ENCODE peak calls at places on chromosomes 13 and 19, in five cellular contexts. U, B, V, N and M are unnamed samples.

GRCh38 chr19:40443930-40444180 is 280 bp downstream of the SERTAD3 start:
- DNase-seq in V (no peak), N (no peak), B (no peak), U (no peak), M (no peak)

GRCh38 chr19:7657047-7657779 is 11.6 kb upstream of the RETN start:
- DNase-seq in B (no peak), V (no peak), N (no peak), U (no peak), M (no peak)

GRCh38 chr13:82717249-82717648 is 1165.0 kb downstream of the SLITRK1 start:
- DNase-seq in U (no peak), V (no peak), N (no peak), B (no peak), M (no peak)

GRCh38 chr19:58328999-58329398 is 2.2 kb downstream of the ZSCAN22 start:
- DNase-seq in B (no peak), V (peak), U (no peak), N (peak), M (peak)

GRCh38 chr19:13906525-13906904 is 514 bp downstream of the CC2D1A start:
- DNase-seq in N (no peak), U (no peak), B (no peak), V (no peak), M (no peak)

GRCh38 chr13:98174995-98175394 is 2.1 kb downstream of the RNF113B start:
- DNase-seq in V (no peak), N (peak), U (no peak), B (no peak), M (no peak)

GRCh38 chr13:29583073-29583785 is 12.3 kb downstream of the SLC7A1 start:
- DNase-seq in B (no peak), U (no peak), V (no peak), N (no peak), M (no peak)

GRCh38 chr19:55379161-55379560 is 2.5 kb downstream of the TMEM190 start:
- DNase-seq in N (no peak), V (no peak), B (no peak), U (peak), M (no peak)

GRCh38 chr13:43776680-43777079 is 10.1 kb downstream of the ENOX1 start:
- DNase-seq in N (peak), U (no peak), B (no peak), V (no peak), M (no peak)

GRCh38 chr13:91778123-91778522 is 379.7 kb downstream of the GPC5 start:
- DNase-seq in U (no peak), N (no peak), B (no peak), V (no peak), M (no peak)

GRCh38 chr19:29503140-29503758 is 22.5 kb upstream of the VSTM2B start:
- DNase-seq in U (no peak), V (no peak), N (no peak), B (no peak), M (no peak)

GRCh38 chr13:97843201-97843600 is 110.3 kb upstream of the IPO5 start:
- DNase-seq in V (no peak), N (no peak), B (no peak), U (no peak), M (no peak)

GRCh38 chr13:42990991-42991891 is 800 bp downstream of the EPSTI1 start:
- DNase-seq in V (no peak), U (no peak), N (no peak), B (no peak), M (no peak)

GRCh38 chr13:112849500-112849899 is 119.5 kb upstream of the MCF2L start:
- DNase-seq in V (peak), N (peak), B (no peak), U (no peak), M (peak)

GRCh38 chr13:24185591-24186232 is 25.2 kb downstream of the SPATA13 start:
- DNase-seq in N (no peak), V (no peak), U (no peak), B (no peak), M (no peak)

GRCh38 chr13:86020350-86021002 is 221.3 kb upstream of the SLITRK6 start:
- DNase-seq in N (peak), U (no peak), V (peak), B (no peak), M (peak)

GRCh38 chr19:52188822-52189744 is 769 bp upstream of the PPP2R1A start:
- DNase-seq in B (no peak), U (no peak), N (no peak), V (no peak), M (no peak)

GRCh38 chr13:110628477-110628793 is 13.1 kb downstream of the NAXD start:
- DNase-seq in U (no peak), V (no peak), B (peak), N (peak), M (peak)

GRCh38 chr13:34931572-34931971 is 10.5 kb upstream of the NBEA start:
- DNase-seq in B (no peak), N (no peak), V (no peak), U (no peak), M (no peak)

GRCh38 chr13:47679391-47679790 is 321.7 kb downstream of the SUCLA2 start:
- DNase-seq in U (no peak), N (no peak), B (no peak), V (no peak), M (no peak)

GRCh38 chr19:55193481-55193880 is 13.4 kb upstream of the SYT5 start:
- DNase-seq in N (no peak), V (no peak), U (no peak), B (no peak), M (no peak)

GRCh38 chr19:34989248-34989797 is 10.8 kb upstream of the GRAMD1A start:
- DNase-seq in V (no peak), U (no peak), B (no peak), N (no peak), M (no peak)

GRCh38 chr13:96539791-96540190 is 449.9 kb downstream of the HS6ST3 start:
- DNase-seq in V (no peak), N (no peak), B (no peak), U (no peak), M (no peak)

GRCh38 chr13:107680115-107680514 is 535.2 kb downstream of the LIG4 start:
- DNase-seq in B (no peak), V (peak), N (peak), U (no peak), M (peak)

GRCh38 chr19:12668937-12669271 is 2.3 kb downstream of the WDR83 start:
- DNase-seq in U (no peak), N (peak), B (no peak), V (no peak), M (peak)

GRCh38 chr19:47490847-47491246 is 6.8 kb upstream of the KPTN start:
- DNase-seq in U (no peak), N (no peak), B (no peak), V (no peak), M (no peak)

GRCh38 chr19:45576682-45577081 is 7.9 kb downstream of the OPA3 start:
- DNase-seq in V (no peak), B (no peak), U (no peak), N (no peak), M (no peak)

GRCh38 chr19:18023596-18024212 is 15.7 kb downstream of the ARRDC2 start:
- DNase-seq in U (no peak), V (peak), B (no peak), N (peak), M (peak)

GRCh38 chr13:44715287-44716224 is 139.4 kb upstream of the TSC22D1 start:
- DNase-seq in V (no peak), N (no peak), U (no peak), B (no peak), M (no peak)

GRCh38 chr19:17706750-17707181 is 12.5 kb upstream of the MAP1S start:
- DNase-seq in V (no peak), N (peak), U (peak), B (no peak), M (peak)

GRCh38 chr13:95033890-95034289 is 267.4 kb downstream of the ABCC4 start:
- DNase-seq in B (no peak), V (no peak), U (no peak), N (no peak), M (no peak)

GRCh38 chr13:73193541-73193940 is 134.7 kb downstream of the KLF5 start:
- DNase-seq in U (no peak), N (no peak), B (no peak), V (no peak), M (no peak)

GRCh38 chr19:3163230-3163886 is 15.2 kb upstream of the S1PR4 start:
- DNase-seq in N (peak), U (peak), B (peak), V (peak), M (peak)

GRCh38 chr19:42092350-42092749 is 16.4 kb downstream of the ZNF574 start:
- DNase-seq in U (no peak), B (no peak), V (peak), N (peak), M (peak)

GRCh38 chr19:39032164-39032918 is at the start of gene FBXO27:
- DNase-seq in V (peak), U (no peak), N (no peak), B (peak), M (peak)

GRCh38 chr19:51733742-51734522 is 10.1 kb upstream of the HAS1 start:
- DNase-seq in V (no peak), U (no peak), N (no peak), B (no peak), M (no peak)

GRCh38 chr13:99357149-99357596 is 50.0 kb upstream of the GPR183 start:
- DNase-seq in U (no peak), B (no peak), V (no peak), N (no peak), M (peak)

GRCh38 chr13:64591981-64592380 is 2638.2 kb downstream of the PCDH9 start:
- DNase-seq in V (no peak), N (no peak), U (no peak), B (no peak), M (no peak)

GRCh38 chr13:50437252-50437651 is 406.2 kb downstream of the DLEU7 start:
- DNase-seq in N (no peak), U (no peak), V (no peak), B (no peak), M (no peak)

GRCh38 chr13:27375686-27376326 is 48.6 kb upstream of the GTF3A start:
- DNase-seq in B (peak), N (peak), V (peak), U (peak), M (peak)